ENCODE peak calls at places on chromosomes 2 and 18, in eight cellular contexts. P is right cardiac atrium; J is occipital lobe; N is COR-L47; S is endothelial cell of umbilical vein; Y is stimulated activated CD4-positive, alpha-beta T cell treated with anti-CD3 and anti-CD28 coated beads, Interleukin-2, amount 100 ng/mL, for 48 hours; X is T1000; R is germinal center. D is an unnamed sample.

GRCh38 chr18:61666876-61667590 is 225.8 kb downstream of the RNF152 start:
- DNase-seq in N (no peak), S (no peak), X (no peak), Y (no peak), P (no peak), R (no peak), J (no peak), D (no peak)

GRCh38 chr2:240431276-240431662 is 4.2 kb upstream of the GPC1 start:
- DNase-seq in R (no peak), S (no peak), Y (no peak), N (no peak), J (no peak), P (peak), X (no peak), D (no peak)

GRCh38 chr18:71450258-71450657 is 1093.9 kb downstream of the CBLN2 start:
- DNase-seq in Y (no peak), R (no peak), N (no peak), X (no peak), P (no peak), S (no peak), J (no peak), D (no peak)

GRCh38 chr2:10985260-10985659 is 73.5 kb downstream of the KCNF1 start:
- DNase-seq in X (no peak), R (no peak), Y (no peak), P (no peak), J (no peak), S (no peak), N (no peak), D (no peak)

GRCh38 chr2:165349181-165349580 is 110.0 kb downstream of the SCN2A start:
- DNase-seq in J (no peak), X (no peak), P (no peak), R (no peak), N (no peak), Y (no peak), S (no peak), D (no peak)

GRCh38 chr2:39706945-39707344 is 41.2 kb downstream of the TMEM178A start:
- DNase-seq in S (no peak), P (no peak), X (no peak), J (no peak), R (no peak), Y (no peak), N (no peak), D (no peak)

GRCh38 chr2:82852787-82853186 is 1606.3 kb downstream of the SUCLG1 start:
- DNase-seq in R (no peak), P (no peak), S (no peak), Y (no peak), N (no peak), J (no peak), X (no peak), D (no peak)

GRCh38 chr2:97885841-97886240 is 109.9 kb downstream of the TMEM131 start:
- DNase-seq in N (no peak), X (no peak), P (no peak), S (no peak), R (no peak), Y (no peak), J (no peak), D (no peak)

GRCh38 chr18:59621027-59621426 is 76.2 kb downstream of the CCBE1 start:
- DNase-seq in N (no peak), S (no peak), R (no peak), J (no peak), P (no peak), X (no peak), Y (no peak), D (no peak)

GRCh38 chr18:23588836-23589560 is 2.7 kb upstream of the NPC1 start:
- DNase-seq in P (no peak), X (peak), S (no peak), Y (no peak), R (no peak), N (no peak), J (no peak), D (no peak)

GRCh38 chr2:208139447-208139846 is 6.5 kb downstream of the CRYGB start:
- DNase-seq in J (no peak), X (no peak), Y (no peak), S (no peak), P (no peak), R (no peak), N (no peak), D (no peak)

GRCh38 chr2:12915792-12916191 is 199.1 kb downstream of the TRIB2 start:
- DNase-seq in J (no peak), S (no peak), X (no peak), N (no peak), Y (no peak), P (no peak), R (no peak), D (no peak)

GRCh38 chr18:27605107-27605834 is 420.2 kb upstream of the CHST9 start:
- DNase-seq in S (peak), P (peak), N (peak), X (peak), R (peak), J (peak), Y (peak), D (no peak)

GRCh38 chr2:46363535-46364170 is 66.4 kb downstream of the EPAS1 start:
- DNase-seq in R (no peak), Y (no peak), N (no peak), J (no peak), S (peak), P (no peak), X (no peak), D (no peak)

GRCh38 chr2:139033300-139033699 is 253.1 kb upstream of the NXPH2 start:
- DNase-seq in P (no peak), Y (no peak), X (no peak), R (no peak), S (no peak), N (no peak), J (no peak), D (no peak)

GRCh38 chr18:13176847-13177246 is 41.7 kb upstream of the LDLRAD4 start:
- DNase-seq in N (no peak), S (no peak), P (no peak), X (no peak), J (no peak), R (no peak), Y (no peak), D (no peak)

GRCh38 chr2:23453936-23454460 is 69.0 kb downstream of the KLHL29 start:
- DNase-seq in X (no peak), Y (no peak), R (no peak), S (no peak), J (no peak), P (no peak), N (no peak), D (no peak)

GRCh38 chr2:31170071-31170698 is 31.9 kb upstream of the GALNT14 start:
- DNase-seq in P (peak), S (peak), Y (peak), N (peak), R (peak), J (peak), X (no peak), D (peak)

GRCh38 chr2:191870744-191871143 is 23.9 kb upstream of the CAVIN2 start:
- DNase-seq in R (no peak), J (no peak), P (no peak), N (no peak), X (no peak), S (peak), Y (no peak), D (no peak)

GRCh38 chr2:190425221-190425866 is 17.2 kb downstream of the MFSD6 start:
- DNase-seq in S (no peak), Y (no peak), R (no peak), X (no peak), N (no peak), J (no peak), P (no peak), D (no peak)

GRCh38 chr2:164126960-164127359 is 391.2 kb upstream of the FIGN start:
- DNase-seq in R (no peak), Y (no peak), J (no peak), X (no peak), P (no peak), N (peak), S (no peak), D (no peak)

GRCh38 chr2:76679025-76679396 is 843.2 kb downstream of the LRRTM4 start:
- DNase-seq in S (no peak), N (no peak), Y (no peak), P (no peak), R (no peak), X (no peak), J (no peak), D (no peak)

GRCh38 chr18:61732854-61733253 is 160.0 kb downstream of the RNF152 start:
- DNase-seq in S (no peak), R (no peak), J (no peak), Y (no peak), X (no peak), N (no peak), P (peak), D (no peak)

GRCh38 chr2:173134703-173135102 is 59.1 kb downstream of the MAP3K20 start:
- DNase-seq in J (no peak), N (no peak), S (no peak), Y (no peak), R (no peak), P (no peak), X (no peak), D (no peak)

GRCh38 chr2:42567389-42567788 is 1.0 kb upstream of the MTA3 start:
- DNase-seq in N (no peak), R (no peak), S (no peak), Y (no peak), J (no peak), P (no peak), X (no peak), D (no peak)

GRCh38 chr18:79964330-79965118 is at the start of gene HSBP1L1:
- DNase-seq in P (peak), S (peak), R (peak), X (peak), J (no peak), N (peak), Y (peak), D (peak)